ENCODE peak calls at places on chromosome 14, in four cellular contexts. E, T, F and S are unnamed samples.
A peak's percentile ranks its signal among the peaks of the same experiment; 100 is the strongest.

GRCh38 chr14:92421756-92422155 is 91.8 kb upstream of the RIN3 start:
- DNase-seq in E (no peak), T (no peak), F (no peak), S (no peak)

GRCh38 chr14:101927859-101928258 is 36.5 kb upstream of the DYNC1H1 start:
- DNase-seq in E (peak; percentile 82), T (no peak), F (no peak), S (peak; percentile 93)

GRCh38 chr14:59595071-59595470 is 18.5 kb upstream of the CCDC175 start:
- DNase-seq in E (no peak), T (no peak), F (no peak), S (no peak)

GRCh38 chr14:77143071-77143470 is 1.5 kb upstream of the ZDHHC22 start:
- DNase-seq in E (no peak), T (no peak), F (no peak), S (peak; percentile 50)

GRCh38 chr14:79342942-79343341 is 868.4 kb downstream of the DIO2 start:
- DNase-seq in E (no peak), T (no peak), F (no peak), S (no peak)

GRCh38 chr14:96579358-96579757 is 77.2 kb downstream of the PAPOLA start:
- DNase-seq in E (no peak), T (no peak), F (no peak), S (no peak)

GRCh38 chr14:56664811-56665421 is 85.3 kb downstream of the TMEM260 start:
- DNase-seq in E (peak; percentile 16), T (no peak), F (no peak), S (no peak)

GRCh38 chr14:68598621-68599447 is 194.0 kb downstream of the ZFP36L1 start:
- DNase-seq in E (no peak), T (no peak), F (no peak), S (no peak)

GRCh38 chr14:101849640-101850039 is 88.1 kb downstream of the PPP2R5C start:
- DNase-seq in E (no peak), T (no peak), F (no peak), S (no peak)

GRCh38 chr14:52241102-52241793 is 26.2 kb upstream of the PTGDR start:
- DNase-seq in E (no peak), T (no peak), F (no peak), S (no peak)

GRCh38 chr14:29734732-29735131 is 192.9 kb downstream of the PRKD1 start:
- DNase-seq in E (no peak), T (no peak), F (no peak), S (no peak)

GRCh38 chr14:68956728-68957127 is 22.4 kb downstream of the ACTN1 start:
- DNase-seq in E (no peak), T (no peak), F (no peak), S (no peak)

GRCh38 chr14:76929927-76930326 is 98.6 kb downstream of the IRF2BPL start:
- DNase-seq in E (peak; percentile 24), T (no peak), F (no peak), S (no peak)

GRCh38 chr14:67553547-67553946 is 20.5 kb downstream of the PLEKHH1 start:
- DNase-seq in E (no peak), T (no peak), F (no peak), S (no peak)

GRCh38 chr14:42992930-42993329 is 1386.3 kb downstream of the LRFN5 start:
- DNase-seq in E (no peak), T (no peak), F (no peak), S (no peak)

GRCh38 chr14:98182385-98183055 is 1089.5 kb downstream of the BCL11B start:
- DNase-seq in E (no peak), T (no peak), F (no peak), S (no peak)

GRCh38 chr14:23929822-23930294 is 23.7 kb upstream of the DHRS4 start:
- DNase-seq in E (peak; percentile 74), T (peak; percentile 34), F (peak; percentile 91), S (peak; percentile 81)

GRCh38 chr14:64718762-64719161 is 14.5 kb downstream of the PLEKHG3 start:
- DNase-seq in E (no peak), T (no peak), F (peak; percentile 11), S (no peak)

GRCh38 chr14:96057738-96058137 is 18.6 kb downstream of the C14orf132 start:
- DNase-seq in E (no peak), T (no peak), F (no peak), S (no peak)

GRCh38 chr14:101876539-101876938 is 87.8 kb upstream of the DYNC1H1 start:
- DNase-seq in E (no peak), T (no peak), F (no peak), S (peak; percentile 87)

GRCh38 chr14:78982551-78982950 is 812.4 kb downstream of the NRXN3 start:
- DNase-seq in E (no peak), T (no peak), F (no peak), S (no peak)

GRCh38 chr14:56490379-56490778 is 89.2 kb upstream of the TMEM260 start:
- DNase-seq in E (no peak), T (no peak), F (no peak), S (peak; percentile 14)

GRCh38 chr14:85618978-85619377 is 89.0 kb downstream of the FLRT2 start:
- DNase-seq in E (no peak), T (no peak), F (no peak), S (no peak)

GRCh38 chr14:64960762-64961276 is 11.3 kb downstream of the RAB15 start:
- DNase-seq in E (no peak), T (no peak), F (peak; percentile 66), S (peak; percentile 47)

GRCh38 chr14:32473476-32473875 is 144.4 kb downstream of the AKAP6 start:
- DNase-seq in E (no peak), T (no peak), F (no peak), S (no peak)

GRCh38 chr14:42541535-42542001 is 934.9 kb downstream of the LRFN5 start:
- DNase-seq in E (no peak), T (no peak), F (no peak), S (no peak)

DNA sequence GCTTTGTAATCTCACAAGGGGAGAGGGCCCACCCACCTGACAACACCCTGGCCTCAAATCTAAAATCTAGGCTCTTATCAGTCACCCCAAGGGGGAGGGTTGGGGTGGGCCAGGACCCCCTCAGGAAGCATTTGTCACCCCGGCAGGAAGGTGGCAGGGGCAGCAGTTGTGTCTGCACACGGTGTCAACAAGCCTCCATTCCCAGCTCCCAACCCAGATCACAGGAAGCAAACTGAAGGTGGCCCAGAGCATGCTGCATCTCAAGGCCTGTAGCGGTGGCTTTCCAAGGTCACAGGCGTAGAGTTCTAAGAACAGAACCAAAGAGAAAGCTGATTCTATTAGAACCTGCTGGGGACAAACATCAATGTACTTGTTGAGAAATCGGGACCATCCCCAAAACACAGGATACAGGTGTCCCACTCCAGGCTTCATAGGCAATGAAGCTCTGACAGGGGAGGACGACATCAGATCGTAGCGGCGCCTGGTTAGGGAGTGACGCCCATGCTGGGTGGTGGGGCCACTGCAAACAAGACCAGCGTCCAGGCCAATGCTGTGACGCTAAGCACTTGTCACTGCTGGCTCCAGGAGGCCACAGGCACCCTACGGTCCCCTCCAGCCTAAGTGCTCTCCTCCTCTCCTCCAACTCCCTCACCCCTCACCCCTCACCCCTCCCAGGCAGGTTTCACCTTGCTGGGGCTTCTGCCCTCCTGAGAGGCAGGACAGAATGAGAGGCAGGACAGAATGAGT is 52.9 kb downstream of the CCDC88C start:
- DNase-seq in E (no peak), T (no peak), F (no peak), S (no peak)
- TF ChIP-seq TEAD4 in E (no peak), T (no peak), F (no peak), S (no peak)

GRCh38 chr14:75417674-75418073 is 10.1 kb upstream of the JDP2 start:
- DNase-seq in E (no peak), T (no peak), F (no peak), S (no peak)

GRCh38 chr14:75424496-75424895 is 3.3 kb upstream of the JDP2 start:
- DNase-seq in E (no peak), T (no peak), F (no peak), S (no peak)

GRCh38 chr14:75422169-75422568 is 5.7 kb upstream of the JDP2 start:
- DNase-seq in E (no peak), T (no peak), F (no peak), S (no peak)

DNA sequence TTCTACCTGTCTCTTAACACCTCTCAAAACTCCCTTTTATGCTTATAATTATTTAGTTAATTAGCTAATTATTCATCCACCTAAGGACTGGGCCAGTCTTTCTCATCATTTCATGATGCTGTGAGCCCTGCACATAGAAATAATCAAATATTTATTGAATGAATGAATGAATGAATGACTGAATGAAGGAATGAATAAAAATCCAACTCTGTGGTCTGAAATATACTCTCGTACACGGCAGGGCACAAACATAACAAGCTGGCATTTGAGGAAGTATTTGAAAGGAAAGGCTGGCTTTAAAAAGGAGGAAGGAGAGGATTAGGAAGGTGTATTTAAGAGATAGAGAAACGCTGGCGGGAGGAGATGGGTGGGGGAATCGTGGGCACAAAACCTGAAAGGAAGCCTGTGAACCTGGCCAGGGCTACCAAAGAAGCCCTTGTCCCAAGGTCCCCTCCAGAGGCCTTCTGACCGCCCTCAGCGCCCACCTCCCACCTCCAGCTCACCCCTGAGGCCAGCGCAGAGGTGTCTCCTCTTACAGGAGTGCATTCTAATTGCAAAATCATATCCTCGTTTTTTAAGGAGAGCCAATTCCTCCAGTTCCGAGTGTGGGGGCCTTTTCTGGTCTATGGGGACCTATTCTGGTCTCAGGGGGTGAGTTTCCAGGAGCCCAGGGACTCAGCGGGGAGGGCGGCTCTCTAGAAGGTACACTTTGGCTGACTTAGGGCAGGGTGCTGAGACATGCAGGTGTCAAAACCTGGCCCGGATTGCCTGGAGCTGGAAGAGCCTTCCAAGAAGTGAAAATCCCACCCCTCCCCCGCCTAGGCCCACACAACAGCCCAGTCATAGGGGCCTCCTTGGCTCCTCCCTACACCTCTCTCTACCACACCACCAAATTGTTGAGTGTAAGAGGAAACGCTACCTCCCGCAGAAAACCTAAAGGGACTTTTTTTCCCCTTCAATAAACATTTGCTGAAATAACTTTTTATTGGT is 8.7 kb upstream of the JDP2 start:
- DNase-seq in E (peak; percentile 79), T (peak; percentile 79), F (peak; percentile 82), S (no peak)
- TF ChIP-seq TEAD4 in E (no peak), T (peak; percentile 53), F (no peak), S (no peak)

GRCh38 chr14:91252901-91253794 is 8.6 kb upstream of the GPR68 start:
- DNase-seq in E (peak; percentile 73), T (no peak), F (peak; percentile 72), S (peak; percentile 79)

GRCh38 chr14:91249841-91250616 is 5.5 kb upstream of the GPR68 start:
- DNase-seq in E (no peak), T (no peak), F (no peak), S (peak; percentile 88)

GRCh38 chr14:91253795-91254323 is 9.4 kb upstream of the GPR68 start:
- DNase-seq in E (no peak), T (no peak), F (no peak), S (no peak)

GRCh38 chr14:91254456-91254855 is 10.0 kb upstream of the GPR68 start:
- DNase-seq in E (no peak), T (no peak), F (no peak), S (no peak)

DNA sequence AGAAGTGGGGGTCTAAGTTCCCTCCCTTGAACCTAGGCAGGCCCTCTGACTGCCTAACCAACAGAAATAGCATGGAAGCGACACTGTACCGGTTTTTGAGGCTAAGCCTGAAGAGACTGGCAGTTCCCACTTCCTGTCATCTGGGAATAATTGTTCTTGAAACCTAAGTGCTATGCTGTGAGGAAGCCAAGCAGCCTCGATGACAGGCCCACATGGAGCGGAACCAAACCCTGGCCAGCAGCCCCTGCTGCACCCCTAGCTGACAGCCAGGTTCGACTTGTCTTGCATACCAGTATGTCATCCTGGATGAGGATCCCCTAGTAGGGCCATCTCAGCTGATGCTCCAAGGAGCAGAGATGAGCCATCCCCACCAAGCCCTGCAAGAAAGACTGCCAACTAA is 6.4 kb upstream of the GPR68 start:
- DNase-seq in E (no peak), T (no peak), F (no peak), S (no peak)
- TF ChIP-seq TEAD4 in E (no peak), T (no peak), F (no peak), S (no peak)

GRCh38 chr14:105843444-105844046 is 317.2 kb downstream of the TMEM121 start:
- DNase-seq in E (no peak), T (no peak), F (no peak), S (no peak)
- TF ChIP-seq TEAD4 in E (no peak), T (no peak), F (no peak), S (no peak)